ENCODE peak calls at places on chromosomes 16 and 17, in seven cellular contexts. D is stimulated activated CD4-positive, alpha-beta T cell treated with anti-CD3 and anti-CD28 coated beads, TNF-alpha, amount 100 ng/mL, for 1 hour; X is endodermal cell; S is lower leg skin; L is right atrium auricular region; E is NCI-H1092; C is NCI-H1930. O is an unnamed sample.

GRCh38 chr16:10646228-10646580 is 48.5 kb downstream of the TEKT5 start:
- DNase-seq in D (no peak), X (no peak), S (no peak), L (no peak), E (no peak), C (no peak), O (no peak)

GRCh38 chr16:78198299-78198698 is 98.8 kb downstream of the WWOX start:
- DNase-seq in D (no peak), X (no peak), S (no peak), L (no peak), E (peak), C (no peak), O (no peak)

GRCh38 chr17:56658648-56659047 is 65.1 kb downstream of the NOG start:
- DNase-seq in D (no peak), X (no peak), S (no peak), L (no peak), E (no peak), C (no peak), O (no peak)

GRCh38 chr17:36851230-36851629 is 86.0 kb upstream of the LHX1 start:
- DNase-seq in D (no peak), X (no peak), S (no peak), L (no peak), E (no peak), C (no peak), O (peak)

GRCh38 chr17:2299136-2299535 is 4.4 kb downstream of the SMG6 start:
- DNase-seq in D (no peak), X (no peak), S (no peak), L (no peak), E (no peak), C (no peak), O (no peak)

GRCh38 chr16:11025120-11025531 is 80.8 kb downstream of the CLEC16A start:
- DNase-seq in D (no peak), X (no peak), S (no peak), L (no peak), E (no peak), C (no peak), O (no peak)

GRCh38 chr17:72219136-72219823 is 98.5 kb downstream of the SOX9 start:
- DNase-seq in D (no peak), X (peak), S (no peak), L (no peak), E (no peak), C (no peak), O (no peak)

GRCh38 chr17:36847293-36847645 is 90.0 kb upstream of the LHX1 start:
- DNase-seq in D (no peak), X (peak), S (no peak), L (no peak), E (no peak), C (no peak), O (no peak)

GRCh38 chr17:82106697-82107305 is 8.8 kb upstream of the FASN start:
- DNase-seq in D (no peak), X (no peak), S (no peak), L (no peak), E (no peak), C (no peak), O (no peak)

GRCh38 chr17:40310882-40311391 is 2.0 kb downstream of the RARA start:
- DNase-seq in D (no peak), X (no peak), S (no peak), L (no peak), E (no peak), C (no peak), O (no peak)

GRCh38 chr16:86768999-86769398 is 190.7 kb downstream of the FOXL1 start:
- DNase-seq in D (no peak), X (no peak), S (no peak), L (no peak), E (no peak), C (no peak), O (peak)